ENCODE peak calls at places on chromosomes 12 and 14, in six cellular contexts. One of them, this sample, is unnamed.

GRCh38 chr14:54918427-54918826 is 15.8 kb upstream of the GCH1 start:
- DNase-seq in breast epithelium: no peak
- DNase-seq in K562: no peak
- DNase-seq in stomach: no peak
- DNase-seq in HepG2: no peak
- DNase-seq in transverse colon: no peak
- DNase-seq in this sample: no peak

GRCh38 chr14:69685716-69686115 is 74.3 kb downstream of the SUSD6 start:
- DNase-seq in breast epithelium: peak
- DNase-seq in K562: no peak
- DNase-seq in stomach: peak
- DNase-seq in HepG2: peak
- DNase-seq in transverse colon: peak
- DNase-seq in this sample: no peak

GRCh38 chr14:76786556-76786955 is 25.3 kb downstream of the VASH1 start:
- DNase-seq in breast epithelium: no peak
- DNase-seq in K562: no peak
- DNase-seq in stomach: no peak
- DNase-seq in HepG2: no peak
- DNase-seq in transverse colon: no peak
- DNase-seq in this sample: no peak

GRCh38 chr14:105411017-105411941 is 8.3 kb upstream of the MTA1 start:
- DNase-seq in breast epithelium: no peak
- DNase-seq in K562: peak
- DNase-seq in stomach: peak
- DNase-seq in HepG2: no peak
- DNase-seq in transverse colon: peak
- DNase-seq in this sample: no peak

GRCh38 chr14:87161502-87161901 is 831.5 kb downstream of the GALC start:
- DNase-seq in breast epithelium: no peak
- DNase-seq in K562: no peak
- DNase-seq in stomach: no peak
- DNase-seq in HepG2: no peak
- DNase-seq in transverse colon: no peak
- DNase-seq in this sample: no peak

GRCh38 chr14:51547260-51547659 is 104.5 kb upstream of the FRMD6 start:
- DNase-seq in breast epithelium: no peak
- DNase-seq in K562: no peak
- DNase-seq in stomach: no peak
- DNase-seq in HepG2: no peak
- DNase-seq in transverse colon: peak
- DNase-seq in this sample: no peak

GRCh38 chr14:74255281-74255680 is 16.0 kb downstream of the VSX2 start:
- DNase-seq in breast epithelium: no peak
- DNase-seq in K562: no peak
- DNase-seq in stomach: no peak
- DNase-seq in HepG2: no peak
- DNase-seq in transverse colon: no peak
- DNase-seq in this sample: no peak

GRCh38 chr14:96098309-96098998 is 59.3 kb downstream of the C14orf132 start:
- DNase-seq in breast epithelium: no peak
- DNase-seq in K562: peak
- DNase-seq in stomach: peak
- DNase-seq in HepG2: peak
- DNase-seq in transverse colon: no peak
- DNase-seq in this sample: no peak

GRCh38 chr12:20356048-20356447 is 12.3 kb upstream of the PDE3A start:
- DNase-seq in breast epithelium: no peak
- DNase-seq in K562: no peak
- DNase-seq in stomach: no peak
- DNase-seq in HepG2: no peak
- DNase-seq in transverse colon: no peak
- DNase-seq in this sample: no peak

GRCh38 chr12:19893514-19893913 is 454.2 kb downstream of the AEBP2 start:
- DNase-seq in breast epithelium: no peak
- DNase-seq in K562: no peak
- DNase-seq in stomach: no peak
- DNase-seq in HepG2: no peak
- DNase-seq in transverse colon: no peak
- DNase-seq in this sample: no peak

GRCh38 chr12:50981319-50982239 is 29.2 kb downstream of the HIGD1C start:
- DNase-seq in breast epithelium: no peak
- DNase-seq in K562: peak
- DNase-seq in stomach: no peak
- DNase-seq in HepG2: peak
- DNase-seq in transverse colon: no peak
- DNase-seq in this sample: no peak

GRCh38 chr12:122022393-122023338 is 982 bp downstream of the BCL7A start:
- DNase-seq in breast epithelium: no peak
- DNase-seq in K562: peak
- DNase-seq in stomach: peak
- DNase-seq in HepG2: no peak
- DNase-seq in transverse colon: no peak
- DNase-seq in this sample: no peak

GRCh38 chr12:123513805-123514204 is 19.7 kb downstream of the RILPL1 start:
- DNase-seq in breast epithelium: no peak
- DNase-seq in K562: peak
- DNase-seq in stomach: no peak
- DNase-seq in HepG2: no peak
- DNase-seq in transverse colon: no peak
- DNase-seq in this sample: no peak

GRCh38 chr12:23197266-23197665 is 572.3 kb downstream of the ETNK1 start:
- DNase-seq in breast epithelium: no peak
- DNase-seq in K562: no peak
- DNase-seq in stomach: no peak
- DNase-seq in HepG2: no peak
- DNase-seq in transverse colon: no peak
- DNase-seq in this sample: no peak

GRCh38 chr14:106224694-106224971 is 698.2 kb downstream of the TMEM121 start:
- DNase-seq in breast epithelium: no peak
- DNase-seq in K562: no peak
- DNase-seq in stomach: no peak
- DNase-seq in HepG2: no peak
- DNase-seq in transverse colon: no peak
- DNase-seq in this sample: no peak

GRCh38 chr12:4212845-4213244 is 60.7 kb upstream of the CCND2 start:
- DNase-seq in breast epithelium: no peak
- DNase-seq in K562: no peak
- DNase-seq in stomach: no peak
- DNase-seq in HepG2: no peak
- DNase-seq in transverse colon: no peak
- DNase-seq in this sample: no peak

GRCh38 chr14:81849714-81850113 is 316.1 kb upstream of the SEL1L start:
- DNase-seq in breast epithelium: no peak
- DNase-seq in K562: no peak
- DNase-seq in stomach: no peak
- DNase-seq in HepG2: no peak
- DNase-seq in transverse colon: no peak
- DNase-seq in this sample: peak

GRCh38 chr12:94458882-94459772 is 540 bp downstream of the CEP83 start:
- DNase-seq in breast epithelium: no peak
- DNase-seq in K562: no peak
- DNase-seq in stomach: no peak
- DNase-seq in HepG2: peak
- DNase-seq in transverse colon: no peak
- DNase-seq in this sample: peak

GRCh38 chr14:35875296-35875695 is 49.2 kb downstream of the BRMS1L start:
- DNase-seq in breast epithelium: no peak
- DNase-seq in K562: no peak
- DNase-seq in stomach: no peak
- DNase-seq in HepG2: no peak
- DNase-seq in transverse colon: no peak
- DNase-seq in this sample: no peak

GRCh38 chr12:101981868-101982267 is 79.9 kb downstream of the WASHC3 start:
- DNase-seq in breast epithelium: no peak
- DNase-seq in K562: no peak
- DNase-seq in stomach: no peak
- DNase-seq in HepG2: no peak
- DNase-seq in transverse colon: no peak
- DNase-seq in this sample: no peak

GRCh38 chr14:77143071-77143470 is 1.5 kb upstream of the ZDHHC22 start:
- DNase-seq in breast epithelium: no peak
- DNase-seq in K562: no peak
- DNase-seq in stomach: no peak
- DNase-seq in HepG2: no peak
- DNase-seq in transverse colon: no peak
- DNase-seq in this sample: no peak

GRCh38 chr14:58077621-58078020 is 74.4 kb downstream of the ARMH4 start:
- DNase-seq in breast epithelium: no peak
- DNase-seq in K562: no peak
- DNase-seq in stomach: no peak
- DNase-seq in HepG2: no peak
- DNase-seq in transverse colon: no peak
- DNase-seq in this sample: no peak

GRCh38 chr12:92055877-92056276 is 89.8 kb downstream of the BTG1 start:
- DNase-seq in breast epithelium: no peak
- DNase-seq in K562: no peak
- DNase-seq in stomach: peak
- DNase-seq in HepG2: no peak
- DNase-seq in transverse colon: peak
- DNase-seq in this sample: no peak

GRCh38 chr12:88298761-88299242 is 156.7 kb downstream of the TMTC3 start:
- DNase-seq in breast epithelium: no peak
- DNase-seq in K562: no peak
- DNase-seq in stomach: peak
- DNase-seq in HepG2: no peak
- DNase-seq in transverse colon: no peak
- DNase-seq in this sample: no peak

GRCh38 chr12:7959278-7960063 is 23.5 kb upstream of the SLC2A3 start:
- DNase-seq in breast epithelium: no peak
- DNase-seq in K562: peak
- DNase-seq in stomach: no peak
- DNase-seq in HepG2: peak
- DNase-seq in transverse colon: peak
- DNase-seq in this sample: peak

GRCh38 chr14:47675489-47676300 is at the start of gene MDGA2:
- DNase-seq in breast epithelium: no peak
- DNase-seq in K562: no peak
- DNase-seq in stomach: no peak
- DNase-seq in HepG2: no peak
- DNase-seq in transverse colon: no peak
- DNase-seq in this sample: peak

GRCh38 chr12:40911676-40912075 is 219.4 kb downstream of the CNTN1 start:
- DNase-seq in breast epithelium: no peak
- DNase-seq in K562: no peak
- DNase-seq in stomach: no peak
- DNase-seq in HepG2: no peak
- DNase-seq in transverse colon: no peak
- DNase-seq in this sample: no peak

GRCh38 chr12:72472350-72472749 is 200.2 kb downstream of the TRHDE start:
- DNase-seq in breast epithelium: no peak
- DNase-seq in K562: no peak
- DNase-seq in stomach: no peak
- DNase-seq in HepG2: no peak
- DNase-seq in transverse colon: no peak
- DNase-seq in this sample: no peak

GRCh38 chr14:23005861-23006534 is 3.9 kb downstream of the C14orf93 start:
- DNase-seq in breast epithelium: no peak
- DNase-seq in K562: no peak
- DNase-seq in stomach: no peak
- DNase-seq in HepG2: no peak
- DNase-seq in transverse colon: no peak
- DNase-seq in this sample: no peak

DNA sequence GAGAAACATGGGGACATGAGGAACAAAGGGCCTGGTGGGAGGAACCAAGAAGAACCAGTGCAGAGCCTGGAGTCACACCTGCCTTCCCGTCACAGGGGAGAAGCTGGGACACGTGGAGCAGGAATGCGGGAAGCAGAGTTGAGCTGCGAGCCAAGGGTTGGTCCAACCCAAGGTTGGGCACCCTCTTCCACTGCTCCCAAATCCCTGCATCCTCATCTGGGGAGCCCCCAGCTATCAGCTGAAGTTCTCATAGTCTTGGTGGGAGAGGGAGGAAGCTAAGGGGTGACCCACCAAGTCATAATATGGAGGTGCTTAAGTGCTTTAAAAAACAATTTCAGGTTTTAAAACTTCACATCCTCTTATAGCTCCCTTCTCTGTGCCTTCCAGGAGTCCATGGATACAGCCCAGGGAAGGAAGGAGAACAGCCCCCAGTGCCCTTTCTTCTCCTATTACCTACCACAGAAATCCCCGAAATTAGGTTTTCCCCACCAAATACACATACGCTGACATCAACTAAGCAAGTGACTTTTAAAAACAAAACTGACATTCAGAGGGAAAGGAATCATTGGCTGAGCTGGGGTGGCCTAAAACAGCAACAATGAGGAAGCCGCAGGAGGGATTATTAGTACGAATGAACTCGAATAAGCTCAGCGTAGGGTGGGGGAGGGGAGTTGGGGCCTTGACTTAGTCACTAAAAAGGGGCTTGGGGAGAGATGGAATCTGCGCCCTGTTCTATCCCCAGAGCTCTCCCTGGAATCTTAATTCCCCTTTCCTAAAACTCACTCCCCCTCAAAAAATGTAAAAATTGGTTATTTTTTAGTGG is 4.5 kb downstream of the MYL6 start:
- DNase-seq in breast epithelium: no peak
- DNase-seq in K562: no peak
- DNase-seq in stomach: no peak
- DNase-seq in HepG2: no peak
- DNase-seq in transverse colon: no peak
- DNase-seq in this sample: no peak
- TF ChIP-seq POLR2AphosphoS5 in breast epithelium: peak
- TF ChIP-seq POLR2AphosphoS5 in K562: no peak
- TF ChIP-seq POLR2AphosphoS5 in stomach: peak
- TF ChIP-seq POLR2AphosphoS5 in HepG2: peak
- TF ChIP-seq POLR2AphosphoS5 in transverse colon: no peak
- TF ChIP-seq POLR2AphosphoS5 in this sample: no peak

DNA sequence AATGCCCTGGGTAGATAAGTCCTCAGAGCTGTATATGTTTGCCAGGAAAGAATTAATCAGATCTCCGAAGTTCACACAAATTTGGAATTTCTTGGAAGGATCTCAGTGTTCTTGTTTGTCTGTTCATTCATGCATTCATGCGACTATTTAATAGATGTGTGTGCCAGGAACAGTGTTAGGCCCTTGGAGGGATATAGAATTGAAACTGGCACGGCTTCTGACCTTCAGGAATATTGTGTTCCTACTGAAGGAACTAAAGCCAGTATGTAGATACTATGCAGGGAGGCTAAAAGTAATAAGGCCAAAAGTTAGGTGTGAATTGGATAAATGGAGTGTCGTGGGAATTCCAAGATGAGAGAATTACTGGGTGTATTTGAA is 166.0 kb upstream of the NOS1 start:
- DNase-seq in breast epithelium: no peak
- DNase-seq in K562: no peak
- DNase-seq in stomach: no peak
- DNase-seq in HepG2: no peak
- DNase-seq in transverse colon: no peak
- DNase-seq in this sample: no peak
- TF ChIP-seq POLR2AphosphoS5 in breast epithelium: no peak
- TF ChIP-seq POLR2AphosphoS5 in K562: no peak
- TF ChIP-seq POLR2AphosphoS5 in stomach: no peak
- TF ChIP-seq POLR2AphosphoS5 in HepG2: no peak
- TF ChIP-seq POLR2AphosphoS5 in transverse colon: no peak
- TF ChIP-seq POLR2AphosphoS5 in this sample: no peak

GRCh38 chr12:131855521-131856142 is 27.4 kb downstream of the MMP17 start:
- DNase-seq in breast epithelium: no peak
- DNase-seq in K562: peak
- DNase-seq in stomach: no peak
- DNase-seq in HepG2: no peak
- DNase-seq in transverse colon: no peak
- DNase-seq in this sample: no peak
- TF ChIP-seq POLR2AphosphoS5 in breast epithelium: no peak
- TF ChIP-seq POLR2AphosphoS5 in K562: no peak
- TF ChIP-seq POLR2AphosphoS5 in stomach: no peak
- TF ChIP-seq POLR2AphosphoS5 in HepG2: no peak
- TF ChIP-seq POLR2AphosphoS5 in transverse colon: no peak
- TF ChIP-seq POLR2AphosphoS5 in this sample: no peak

GRCh38 chr12:124569375-124570148 is 2.1 kb upstream of the NCOR2 start:
- DNase-seq in breast epithelium: no peak
- DNase-seq in K562: no peak
- DNase-seq in stomach: no peak
- DNase-seq in HepG2: no peak
- DNase-seq in transverse colon: no peak
- DNase-seq in this sample: no peak
- TF ChIP-seq POLR2AphosphoS5 in breast epithelium: no peak
- TF ChIP-seq POLR2AphosphoS5 in K562: no peak
- TF ChIP-seq POLR2AphosphoS5 in stomach: no peak
- TF ChIP-seq POLR2AphosphoS5 in HepG2: no peak
- TF ChIP-seq POLR2AphosphoS5 in transverse colon: no peak
- TF ChIP-seq POLR2AphosphoS5 in this sample: no peak

This sample was measured in HL-60.